ENCODE peak calls at places on chromosome 13, in ten cellular contexts. One of them, this sample, is unnamed.

GRCh38 chr13:64457976-64458375 is 2772.2 kb downstream of the PCDH9 start:
- DNase-seq in stimulated activated CD4-positive, alpha-beta T cell treated with anti-CD3 and anti-CD28 coated beads, Interleukin-4, amount 100 ng/mL, for 4 hours: no peak
- DNase-seq in naive thymus-derived CD4-positive, alpha-beta T cell: no peak
- DNase-seq in Right ventricle myocardium superior: no peak
- DNase-seq in NCI-H1092 treated with DMSO at 0.1 percent for 48 hours: no peak
- DNase-seq in DMS79: no peak
- DNase-seq in endothelial cell: no peak
- DNase-seq in activated CD4-positive, alpha-beta T cell treated with anti-CD3 and anti-CD28 coated beads for 24 hours: no peak
- DNase-seq in kidney glomerular epithelial cell: no peak
- DNase-seq in NCI-H2081: no peak
- DNase-seq in this sample: peak

GRCh38 chr13:25249001-25249543 is 38.2 kb downstream of the MTMR6 start:
- DNase-seq in stimulated activated CD4-positive, alpha-beta T cell treated with anti-CD3 and anti-CD28 coated beads, Interleukin-4, amount 100 ng/mL, for 4 hours: no peak
- DNase-seq in naive thymus-derived CD4-positive, alpha-beta T cell: no peak
- DNase-seq in Right ventricle myocardium superior: no peak
- DNase-seq in NCI-H1092 treated with DMSO at 0.1 percent for 48 hours: peak
- DNase-seq in DMS79: no peak
- DNase-seq in endothelial cell: no peak
- DNase-seq in activated CD4-positive, alpha-beta T cell treated with anti-CD3 and anti-CD28 coated beads for 24 hours: no peak
- DNase-seq in kidney glomerular epithelial cell: peak
- DNase-seq in NCI-H2081: peak
- DNase-seq in this sample: peak

GRCh38 chr13:40519637-40520036 is 146.8 kb downstream of the FOXO1 start:
- DNase-seq in stimulated activated CD4-positive, alpha-beta T cell treated with anti-CD3 and anti-CD28 coated beads, Interleukin-4, amount 100 ng/mL, for 4 hours: no peak
- DNase-seq in naive thymus-derived CD4-positive, alpha-beta T cell: no peak
- DNase-seq in Right ventricle myocardium superior: peak
- DNase-seq in NCI-H1092 treated with DMSO at 0.1 percent for 48 hours: no peak
- DNase-seq in DMS79: no peak
- DNase-seq in endothelial cell: no peak
- DNase-seq in activated CD4-positive, alpha-beta T cell treated with anti-CD3 and anti-CD28 coated beads for 24 hours: no peak
- DNase-seq in kidney glomerular epithelial cell: no peak
- DNase-seq in NCI-H2081: no peak
- DNase-seq in this sample: no peak

GRCh38 chr13:26965976-26966375 is 205.4 kb upstream of the GPR12 start:
- DNase-seq in stimulated activated CD4-positive, alpha-beta T cell treated with anti-CD3 and anti-CD28 coated beads, Interleukin-4, amount 100 ng/mL, for 4 hours: no peak
- DNase-seq in naive thymus-derived CD4-positive, alpha-beta T cell: no peak
- DNase-seq in Right ventricle myocardium superior: peak
- DNase-seq in NCI-H1092 treated with DMSO at 0.1 percent for 48 hours: peak
- DNase-seq in DMS79: no peak
- DNase-seq in endothelial cell: no peak
- DNase-seq in activated CD4-positive, alpha-beta T cell treated with anti-CD3 and anti-CD28 coated beads for 24 hours: no peak
- DNase-seq in kidney glomerular epithelial cell: no peak
- DNase-seq in NCI-H2081: peak
- DNase-seq in this sample: peak

GRCh38 chr13:94679614-94680013 is 32.7 kb downstream of the SOX21 start:
- DNase-seq in stimulated activated CD4-positive, alpha-beta T cell treated with anti-CD3 and anti-CD28 coated beads, Interleukin-4, amount 100 ng/mL, for 4 hours: no peak
- DNase-seq in naive thymus-derived CD4-positive, alpha-beta T cell: no peak
- DNase-seq in Right ventricle myocardium superior: no peak
- DNase-seq in NCI-H1092 treated with DMSO at 0.1 percent for 48 hours: no peak
- DNase-seq in DMS79: no peak
- DNase-seq in endothelial cell: no peak
- DNase-seq in activated CD4-positive, alpha-beta T cell treated with anti-CD3 and anti-CD28 coated beads for 24 hours: no peak
- DNase-seq in kidney glomerular epithelial cell: no peak
- DNase-seq in NCI-H2081: no peak
- DNase-seq in this sample: no peak

GRCh38 chr13:97757807-97758206 is 195.7 kb upstream of the IPO5 start:
- DNase-seq in stimulated activated CD4-positive, alpha-beta T cell treated with anti-CD3 and anti-CD28 coated beads, Interleukin-4, amount 100 ng/mL, for 4 hours: no peak
- DNase-seq in naive thymus-derived CD4-positive, alpha-beta T cell: no peak
- DNase-seq in Right ventricle myocardium superior: peak
- DNase-seq in NCI-H1092 treated with DMSO at 0.1 percent for 48 hours: no peak
- DNase-seq in DMS79: no peak
- DNase-seq in endothelial cell: no peak
- DNase-seq in activated CD4-positive, alpha-beta T cell treated with anti-CD3 and anti-CD28 coated beads for 24 hours: no peak
- DNase-seq in kidney glomerular epithelial cell: no peak
- DNase-seq in NCI-H2081: no peak
- DNase-seq in this sample: no peak

GRCh38 chr13:110137677-110138008 is 169.3 kb downstream of the COL4A1 start:
- DNase-seq in stimulated activated CD4-positive, alpha-beta T cell treated with anti-CD3 and anti-CD28 coated beads, Interleukin-4, amount 100 ng/mL, for 4 hours: no peak
- DNase-seq in naive thymus-derived CD4-positive, alpha-beta T cell: no peak
- DNase-seq in Right ventricle myocardium superior: peak
- DNase-seq in NCI-H1092 treated with DMSO at 0.1 percent for 48 hours: peak
- DNase-seq in DMS79: peak
- DNase-seq in endothelial cell: no peak
- DNase-seq in activated CD4-positive, alpha-beta T cell treated with anti-CD3 and anti-CD28 coated beads for 24 hours: no peak
- DNase-seq in kidney glomerular epithelial cell: no peak
- DNase-seq in NCI-H2081: peak
- DNase-seq in this sample: peak

GRCh38 chr13:60112771-60113170 is 51.0 kb downstream of the DIAPH3 start:
- DNase-seq in stimulated activated CD4-positive, alpha-beta T cell treated with anti-CD3 and anti-CD28 coated beads, Interleukin-4, amount 100 ng/mL, for 4 hours: no peak
- DNase-seq in naive thymus-derived CD4-positive, alpha-beta T cell: no peak
- DNase-seq in Right ventricle myocardium superior: no peak
- DNase-seq in NCI-H1092 treated with DMSO at 0.1 percent for 48 hours: no peak
- DNase-seq in DMS79: no peak
- DNase-seq in endothelial cell: no peak
- DNase-seq in activated CD4-positive, alpha-beta T cell treated with anti-CD3 and anti-CD28 coated beads for 24 hours: no peak
- DNase-seq in kidney glomerular epithelial cell: no peak
- DNase-seq in NCI-H2081: no peak
- DNase-seq in this sample: peak

GRCh38 chr13:35979378-35979911 is 151.7 kb downstream of the DCLK1 start:
- DNase-seq in stimulated activated CD4-positive, alpha-beta T cell treated with anti-CD3 and anti-CD28 coated beads, Interleukin-4, amount 100 ng/mL, for 4 hours: no peak
- DNase-seq in naive thymus-derived CD4-positive, alpha-beta T cell: no peak
- DNase-seq in Right ventricle myocardium superior: peak
- DNase-seq in NCI-H1092 treated with DMSO at 0.1 percent for 48 hours: no peak
- DNase-seq in DMS79: no peak
- DNase-seq in endothelial cell: no peak
- DNase-seq in activated CD4-positive, alpha-beta T cell treated with anti-CD3 and anti-CD28 coated beads for 24 hours: no peak
- DNase-seq in kidney glomerular epithelial cell: no peak
- DNase-seq in NCI-H2081: peak
- DNase-seq in this sample: peak

GRCh38 chr13:44796597-44797517 is 192.4 kb downstream of the NUFIP1 start:
- DNase-seq in stimulated activated CD4-positive, alpha-beta T cell treated with anti-CD3 and anti-CD28 coated beads, Interleukin-4, amount 100 ng/mL, for 4 hours: no peak
- DNase-seq in naive thymus-derived CD4-positive, alpha-beta T cell: no peak
- DNase-seq in Right ventricle myocardium superior: no peak
- DNase-seq in NCI-H1092 treated with DMSO at 0.1 percent for 48 hours: peak
- DNase-seq in DMS79: peak
- DNase-seq in endothelial cell: no peak
- DNase-seq in activated CD4-positive, alpha-beta T cell treated with anti-CD3 and anti-CD28 coated beads for 24 hours: no peak
- DNase-seq in kidney glomerular epithelial cell: no peak
- DNase-seq in NCI-H2081: peak
- DNase-seq in this sample: no peak